ENCODE peak calls at places on chromosomes 16 and 17, in eight cellular contexts. One of them, this sample, is unnamed. For H4K20me1, the result is how much of the 10 kb centered on the place peaks cover.

GRCh38 chr16:84514874-84515835 is 10.7 kb upstream of the MEAK7 start:
- DNase-seq in MM.1S: peak
- DNase-seq in fibroblast of lung: no peak
- DNase-seq in GM23248: no peak
- DNase-seq in HCT116: no peak
- DNase-seq in SK-N-SH: no peak
- DNase-seq in GM23338: no peak
- DNase-seq in IMR-90: no peak
- DNase-seq in this sample: peak

GRCh38 chr16:86038923-86039310 is 140.0 kb downstream of the IRF8 start:
- DNase-seq in MM.1S: no peak
- DNase-seq in fibroblast of lung: no peak
- DNase-seq in GM23248: no peak
- DNase-seq in HCT116: no peak
- DNase-seq in SK-N-SH: no peak
- DNase-seq in GM23338: no peak
- DNase-seq in IMR-90: no peak
- DNase-seq in this sample: no peak

GRCh38 chr17:35167046-35167445 is 19.4 kb downstream of the UNC45B start:
- DNase-seq in MM.1S: no peak
- DNase-seq in fibroblast of lung: no peak
- DNase-seq in GM23248: no peak
- DNase-seq in HCT116: no peak
- DNase-seq in SK-N-SH: no peak
- DNase-seq in GM23338: no peak
- DNase-seq in IMR-90: no peak
- DNase-seq in this sample: no peak

GRCh38 chr17:78069695-78070094 is 58.9 kb downstream of the TMC6 start:
- DNase-seq in MM.1S: no peak
- DNase-seq in fibroblast of lung: no peak
- DNase-seq in GM23248: no peak
- DNase-seq in HCT116: no peak
- DNase-seq in SK-N-SH: no peak
- DNase-seq in GM23338: no peak
- DNase-seq in IMR-90: no peak
- DNase-seq in this sample: no peak

GRCh38 chr17:75642221-75643032 is 9.2 kb downstream of the SMIM5 start:
- DNase-seq in MM.1S: peak
- DNase-seq in fibroblast of lung: no peak
- DNase-seq in GM23248: no peak
- DNase-seq in HCT116: no peak
- DNase-seq in SK-N-SH: no peak
- DNase-seq in GM23338: no peak
- DNase-seq in IMR-90: no peak
- DNase-seq in this sample: no peak

GRCh38 chr17:71085238-71086033 is 916.1 kb downstream of the KCNJ2 start:
- DNase-seq in MM.1S: peak
- DNase-seq in fibroblast of lung: no peak
- DNase-seq in GM23248: no peak
- DNase-seq in HCT116: peak
- DNase-seq in SK-N-SH: peak
- DNase-seq in GM23338: peak
- DNase-seq in IMR-90: no peak
- DNase-seq in this sample: peak

GRCh38 chr17:81556175-81556691 is 4.1 kb upstream of the FAAP100 start:
- DNase-seq in MM.1S: no peak
- DNase-seq in fibroblast of lung: peak
- DNase-seq in GM23248: peak
- DNase-seq in HCT116: no peak
- DNase-seq in SK-N-SH: no peak
- DNase-seq in GM23338: no peak
- DNase-seq in IMR-90: peak
- DNase-seq in this sample: no peak

GRCh38 chr16:66878067-66878466 is 2.2 kb upstream of the PDP2 start:
- DNase-seq in MM.1S: peak
- DNase-seq in fibroblast of lung: peak
- DNase-seq in GM23248: peak
- DNase-seq in HCT116: no peak
- DNase-seq in SK-N-SH: no peak
- DNase-seq in GM23338: no peak
- DNase-seq in IMR-90: no peak
- DNase-seq in this sample: peak

GRCh38 chr17:45929344-45929743 is 35.0 kb downstream of the MAPT start:
- DNase-seq in MM.1S: no peak
- DNase-seq in fibroblast of lung: no peak
- DNase-seq in GM23248: no peak
- DNase-seq in HCT116: no peak
- DNase-seq in SK-N-SH: no peak
- DNase-seq in GM23338: no peak
- DNase-seq in IMR-90: no peak
- DNase-seq in this sample: no peak

GRCh38 chr16:19502395-19503131 is 19.3 kb downstream of the GDE1 start:
- DNase-seq in MM.1S: peak
- DNase-seq in fibroblast of lung: peak
- DNase-seq in GM23248: peak
- DNase-seq in HCT116: peak
- DNase-seq in SK-N-SH: peak
- DNase-seq in GM23338: peak
- DNase-seq in IMR-90: peak
- DNase-seq in this sample: peak

GRCh38 chr17:63173450-63173849 is 207.4 kb downstream of the TANC2 start:
- DNase-seq in MM.1S: no peak
- DNase-seq in fibroblast of lung: no peak
- DNase-seq in GM23248: no peak
- DNase-seq in HCT116: no peak
- DNase-seq in SK-N-SH: no peak
- DNase-seq in GM23338: no peak
- DNase-seq in IMR-90: no peak
- DNase-seq in this sample: no peak

GRCh38 chr17:44097110-44097810 is 26.2 kb downstream of the HDAC5 start:
- DNase-seq in MM.1S: no peak
- DNase-seq in fibroblast of lung: peak
- DNase-seq in GM23248: peak
- DNase-seq in HCT116: no peak
- DNase-seq in SK-N-SH: no peak
- DNase-seq in GM23338: no peak
- DNase-seq in IMR-90: peak
- DNase-seq in this sample: no peak

GRCh38 chr17:34401165-34401564 is 38.1 kb upstream of the CCL1 start:
- DNase-seq in MM.1S: no peak
- DNase-seq in fibroblast of lung: no peak
- DNase-seq in GM23248: no peak
- DNase-seq in HCT116: no peak
- DNase-seq in SK-N-SH: no peak
- DNase-seq in GM23338: no peak
- DNase-seq in IMR-90: no peak
- DNase-seq in this sample: no peak

GRCh38 chr17:70906808-70907207 is 737.5 kb downstream of the KCNJ2 start:
- DNase-seq in MM.1S: peak
- DNase-seq in fibroblast of lung: peak
- DNase-seq in GM23248: peak
- DNase-seq in HCT116: no peak
- DNase-seq in SK-N-SH: peak
- DNase-seq in GM23338: peak
- DNase-seq in IMR-90: peak
- DNase-seq in this sample: no peak

GRCh38 chr16:66898207-66898606 is 17.9 kb downstream of the PDP2 start:
- DNase-seq in MM.1S: no peak
- DNase-seq in fibroblast of lung: peak
- DNase-seq in GM23248: peak
- DNase-seq in HCT116: no peak
- DNase-seq in SK-N-SH: no peak
- DNase-seq in GM23338: no peak
- DNase-seq in IMR-90: peak
- DNase-seq in this sample: no peak

GRCh38 chr17:48181653-48182052 is 74.1 kb downstream of the SNX11 start:
- DNase-seq in MM.1S: no peak
- DNase-seq in fibroblast of lung: peak
- DNase-seq in GM23248: peak
- DNase-seq in HCT116: peak
- DNase-seq in SK-N-SH: no peak
- DNase-seq in GM23338: peak
- DNase-seq in IMR-90: peak
- DNase-seq in this sample: no peak

GRCh38 chr17:65403129-65403528 is 158.3 kb downstream of the AXIN2 start:
- DNase-seq in MM.1S: no peak
- DNase-seq in fibroblast of lung: no peak
- DNase-seq in GM23248: no peak
- DNase-seq in HCT116: no peak
- DNase-seq in SK-N-SH: no peak
- DNase-seq in GM23338: no peak
- DNase-seq in IMR-90: no peak
- DNase-seq in this sample: no peak

GRCh38 chr17:76791053-76791980 is 53.4 kb downstream of the MFSD11 start:
- DNase-seq in MM.1S: peak
- DNase-seq in fibroblast of lung: peak
- DNase-seq in GM23248: peak
- DNase-seq in HCT116: no peak
- DNase-seq in SK-N-SH: peak
- DNase-seq in GM23338: no peak
- DNase-seq in IMR-90: peak
- DNase-seq in this sample: peak

GRCh38 chr16:64375386-64375980 is 746.4 kb downstream of the CDH11 start:
- DNase-seq in MM.1S: no peak
- DNase-seq in fibroblast of lung: peak
- DNase-seq in GM23248: peak
- DNase-seq in HCT116: no peak
- DNase-seq in SK-N-SH: no peak
- DNase-seq in GM23338: no peak
- DNase-seq in IMR-90: peak
- DNase-seq in this sample: no peak

GRCh38 chr17:69607162-69607834 is 192.8 kb downstream of the MAP2K6 start:
- DNase-seq in MM.1S: peak
- DNase-seq in fibroblast of lung: peak
- DNase-seq in GM23248: peak
- DNase-seq in HCT116: peak
- DNase-seq in SK-N-SH: peak
- DNase-seq in GM23338: peak
- DNase-seq in IMR-90: peak
- DNase-seq in this sample: peak

GRCh38 chr17:13520899-13521572 is 80.7 kb downstream of the HS3ST3A1 start:
- DNase-seq in MM.1S: no peak
- DNase-seq in fibroblast of lung: peak
- DNase-seq in GM23248: peak
- DNase-seq in HCT116: no peak
- DNase-seq in SK-N-SH: no peak
- DNase-seq in GM23338: no peak
- DNase-seq in IMR-90: peak
- DNase-seq in this sample: no peak
- H3K4me3 ChIP-seq in MM.1S: no peak
- H3K4me3 ChIP-seq in fibroblast of lung: no peak
- H3K4me3 ChIP-seq in GM23248: no peak
- H3K4me3 ChIP-seq in HCT116: no peak
- H3K4me3 ChIP-seq in SK-N-SH: no peak
- H3K4me3 ChIP-seq in GM23338: no peak
- H3K4me3 ChIP-seq in IMR-90: no peak
- H3K4me3 ChIP-seq in this sample: no peak

GRCh38 chr16:31083981-31084380 is 4.8 kb downstream of the PRSS53 start:
- DNase-seq in MM.1S: no peak
- DNase-seq in fibroblast of lung: no peak
- DNase-seq in GM23248: no peak
- DNase-seq in HCT116: no peak
- DNase-seq in SK-N-SH: no peak
- DNase-seq in GM23338: no peak
- DNase-seq in IMR-90: no peak
- DNase-seq in this sample: no peak

GRCh38 chr16:31085873-31086628 is 2.7 kb downstream of the PRSS53 start:
- DNase-seq in MM.1S: no peak
- DNase-seq in fibroblast of lung: no peak
- DNase-seq in GM23248: no peak
- DNase-seq in HCT116: no peak
- DNase-seq in SK-N-SH: no peak
- DNase-seq in GM23338: no peak
- DNase-seq in IMR-90: no peak
- DNase-seq in this sample: no peak

GRCh38 chr16:31084584-31085298 is 4.0 kb downstream of the PRSS53 start:
- DNase-seq in MM.1S: no peak
- DNase-seq in fibroblast of lung: no peak
- DNase-seq in GM23248: no peak
- DNase-seq in HCT116: no peak
- DNase-seq in SK-N-SH: no peak
- DNase-seq in GM23338: no peak
- DNase-seq in IMR-90: no peak
- DNase-seq in this sample: no peak

GRCh38 chr16:31086629-31086906 is 2.2 kb downstream of the PRSS53 start:
- DNase-seq in MM.1S: no peak
- DNase-seq in fibroblast of lung: no peak
- DNase-seq in GM23248: no peak
- DNase-seq in HCT116: no peak
- DNase-seq in SK-N-SH: no peak
- DNase-seq in GM23338: no peak
- DNase-seq in IMR-90: no peak
- DNase-seq in this sample: no peak

GRCh38 chr16:31085371-31085770 is 3.4 kb downstream of the PRSS53 start:
- DNase-seq in MM.1S: no peak
- DNase-seq in fibroblast of lung: peak
- DNase-seq in GM23248: no peak
- DNase-seq in HCT116: no peak
- DNase-seq in SK-N-SH: no peak
- DNase-seq in GM23338: no peak
- DNase-seq in IMR-90: no peak
- DNase-seq in this sample: no peak
- H3K4me2 ChIP-seq in MM.1S: no peak
- H3K4me2 ChIP-seq in fibroblast of lung: no peak
- H3K4me2 ChIP-seq in GM23248: no peak
- H3K4me2 ChIP-seq in HCT116: no peak
- H3K4me2 ChIP-seq in SK-N-SH: no peak
- H3K4me2 ChIP-seq in GM23338: no peak
- H3K4me2 ChIP-seq in IMR-90: no peak
- H3K4me2 ChIP-seq in this sample: no peak

DNA sequence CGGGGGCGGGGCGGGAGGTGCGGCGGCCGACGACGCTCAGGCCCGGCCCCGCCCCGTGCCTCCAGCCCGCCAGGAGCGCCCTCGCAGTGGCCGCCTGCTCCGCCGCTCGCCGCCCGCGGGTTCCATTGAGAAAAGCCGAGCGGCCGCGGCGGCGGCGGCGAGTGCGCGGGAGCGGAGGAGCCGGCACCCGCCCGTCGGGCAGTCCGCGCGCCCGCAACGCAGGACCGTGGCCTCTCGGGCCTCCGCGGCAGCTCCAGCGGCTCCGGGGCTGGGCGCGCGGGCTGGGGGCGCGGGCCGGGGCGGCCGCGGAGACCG is at the start of gene ZFPM1:
- DNase-seq in MM.1S: no peak
- DNase-seq in fibroblast of lung: no peak
- DNase-seq in GM23248: no peak
- DNase-seq in HCT116: no peak
- DNase-seq in SK-N-SH: no peak
- DNase-seq in GM23338: no peak
- DNase-seq in IMR-90: no peak
- DNase-seq in this sample: no peak
- H4K20me1 ChIP-seq in MM.1S: under half
- H4K20me1 ChIP-seq in fibroblast of lung: under half
- H4K20me1 ChIP-seq in GM23248: under half
- H4K20me1 ChIP-seq in HCT116: under half
- H4K20me1 ChIP-seq in SK-N-SH: under half
- H4K20me1 ChIP-seq in GM23338: under half
- H4K20me1 ChIP-seq in IMR-90: under half
- H4K20me1 ChIP-seq in this sample: under half

DNA sequence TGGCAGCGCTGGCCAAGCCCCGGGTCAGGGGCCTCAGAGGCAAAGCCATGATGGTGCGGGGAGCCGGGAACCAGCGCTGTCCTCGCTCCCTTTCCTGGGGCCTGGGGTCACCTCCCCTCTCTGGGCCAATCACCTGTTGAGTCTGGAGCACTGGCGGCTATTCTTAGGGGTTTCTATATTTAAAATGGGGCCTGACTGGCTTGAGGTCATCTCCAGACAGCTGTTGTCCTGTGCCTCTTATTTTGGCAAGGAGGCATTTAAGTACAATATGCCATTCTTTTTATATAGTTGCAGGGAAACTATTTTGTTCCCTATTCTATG is at the start of gene COX6A2:
- DNase-seq in MM.1S: no peak
- DNase-seq in fibroblast of lung: no peak
- DNase-seq in GM23248: no peak
- DNase-seq in HCT116: no peak
- DNase-seq in SK-N-SH: no peak
- DNase-seq in GM23338: peak
- DNase-seq in IMR-90: no peak
- DNase-seq in this sample: no peak
- H3K4me3 ChIP-seq in MM.1S: no peak
- H3K4me3 ChIP-seq in fibroblast of lung: no peak
- H3K4me3 ChIP-seq in GM23248: peak
- H3K4me3 ChIP-seq in HCT116: no peak
- H3K4me3 ChIP-seq in SK-N-SH: peak
- H3K4me3 ChIP-seq in GM23338: peak
- H3K4me3 ChIP-seq in IMR-90: peak
- H3K4me3 ChIP-seq in this sample: no peak

This sample was measured in OCI-LY7.